ENCODE peak calls at places on chromosome 19, in six cellular contexts. F, U, I, R, H and A are unnamed samples.

GRCh38 chr19:12784394-12784870 is 6.9 kb upstream of the JUNB start:
- DNase-seq in F (no peak), U (no peak), I (no peak), R (no peak), H (no peak), A (no peak)

GRCh38 chr19:28456264-28456663 is 756.7 kb downstream of the UQCRFS1 start:
- DNase-seq in F (no peak), U (no peak), I (no peak), R (no peak), H (no peak), A (no peak)

GRCh38 chr19:13022859-13023636 is 27.8 kb downstream of the NFIX start:
- DNase-seq in F (no peak), U (no peak), I (no peak), R (no peak), H (peak), A (no peak)

GRCh38 chr19:19475845-19476828 is 39.2 kb downstream of the TSSK6 start:
- DNase-seq in F (no peak), U (no peak), I (no peak), R (no peak), H (peak), A (no peak)

GRCh38 chr19:39590265-39590664 is 12.1 kb upstream of the LGALS13 start:
- DNase-seq in F (peak), U (peak), I (no peak), R (no peak), H (no peak), A (no peak)

GRCh38 chr19:6065685-6066365 is 44.5 kb downstream of the RFX2 start:
- DNase-seq in F (no peak), U (peak), I (no peak), R (no peak), H (no peak), A (no peak)

GRCh38 chr19:3801412-3802096 is 15.4 kb upstream of the MATK start:
- DNase-seq in F (no peak), U (peak), I (peak), R (no peak), H (peak), A (no peak)

GRCh38 chr19:47437500-47437899 is 18.2 kb upstream of the MEIS3 start:
- DNase-seq in F (no peak), U (peak), I (no peak), R (no peak), H (no peak), A (no peak)

GRCh38 chr19:15563325-15563794 is 51.7 kb upstream of the CYP4F8 start:
- DNase-seq in F (no peak), U (no peak), I (no peak), R (no peak), H (peak), A (no peak)

GRCh38 chr19:45076851-45077730 is 813 bp upstream of the ZNF296 start:
- DNase-seq in F (no peak), U (no peak), I (no peak), R (no peak), H (no peak), A (no peak)

GRCh38 chr19:15358918-15359317 is 20.7 kb downstream of the AKAP8 start:
- DNase-seq in F (no peak), U (no peak), I (no peak), R (no peak), H (no peak), A (no peak)

GRCh38 chr19:6030214-6030507 is 52.2 kb upstream of the RANBP3 start:
- DNase-seq in F (no peak), U (no peak), I (no peak), R (no peak), H (no peak), A (no peak)

GRCh38 chr19:42038675-42039074 is 31.3 kb downstream of the GRIK5 start:
- DNase-seq in F (no peak), U (no peak), I (no peak), R (no peak), H (peak), A (no peak)

GRCh38 chr19:38905620-38906019 is 5.9 kb downstream of the NFKBIB start:
- DNase-seq in F (no peak), U (no peak), I (no peak), R (no peak), H (no peak), A (no peak)

GRCh38 chr19:46387713-46388130 is 25.6 kb downstream of the CCDC8 start:
- DNase-seq in F (no peak), U (no peak), I (no peak), R (no peak), H (no peak), A (no peak)

GRCh38 chr19:34023381-34023780 is 148.9 kb upstream of the LSM14A start:
- DNase-seq in F (no peak), U (no peak), I (no peak), R (no peak), H (no peak), A (no peak)

GRCh38 chr19:35715981-35716734 is 1.6 kb upstream of the KMT2B start:
- DNase-seq in F (peak), U (peak), I (no peak), R (no peak), H (peak), A (no peak)

GRCh38 chr19:44552324-44552723 is 22.8 kb upstream of the CEACAM20 start:
- DNase-seq in F (peak), U (peak), I (peak), R (no peak), H (peak), A (no peak)

GRCh38 chr19:6602729-6603114 is 11.8 kb upstream of the CD70 start:
- DNase-seq in F (no peak), U (no peak), I (no peak), R (no peak), H (no peak), A (no peak)

GRCh38 chr19:3908266-3909054 is 24.4 kb upstream of the NMRK2 start:
- DNase-seq in F (no peak), U (no peak), I (no peak), R (no peak), H (no peak), A (no peak)

GRCh38 chr19:48218964-48219363 is 36.7 kb downstream of the CARD8 start:
- DNase-seq in F (no peak), U (no peak), I (no peak), R (no peak), H (no peak), A (no peak)

GRCh38 chr19:48397636-48398328 is 4.3 kb downstream of the GRIN2D start:
- DNase-seq in F (no peak), U (no peak), I (no peak), R (no peak), H (no peak), A (no peak)

GRCh38 chr19:49851456-49852259 is 699 bp downstream of the PTOV1 start:
- DNase-seq in F (peak), U (peak), I (peak), R (no peak), H (no peak), A (no peak)

GRCh38 chr19:501646-502045 is 5.4 kb downstream of the MADCAM1 start:
- DNase-seq in F (no peak), U (no peak), I (no peak), R (no peak), H (no peak), A (no peak)

GRCh38 chr19:10533656-10534386 is 9.9 kb upstream of the ATG4D start:
- DNase-seq in F (no peak), U (no peak), I (no peak), R (no peak), H (no peak), A (no peak)

GRCh38 chr19:54574051-54574450 is 461 bp downstream of the LILRA2 start:
- DNase-seq in F (no peak), U (no peak), I (no peak), R (no peak), H (no peak), A (no peak)

GRCh38 chr19:18895828-18896341 is at the start of gene CERS1:
- DNase-seq in F (no peak), U (peak), I (peak), R (no peak), H (peak), A (no peak)

GRCh38 chr19:28960586-28960985 is 252.4 kb downstream of the UQCRFS1 start:
- DNase-seq in F (no peak), U (no peak), I (no peak), R (no peak), H (no peak), A (no peak)

GRCh38 chr19:20038358-20039202 is 725 bp downstream of the ZNF682 start:
- DNase-seq in F (no peak), U (no peak), I (no peak), R (no peak), H (no peak), A (no peak)

GRCh38 chr19:50823389-50824042 is at the start of gene KLK1:
- DNase-seq in F (no peak), U (no peak), I (no peak), R (no peak), H (no peak), A (no peak)

GRCh38 chr19:3565177-3565576 is 7.6 kb upstream of the HMG20B start:
- DNase-seq in F (no peak), U (no peak), I (no peak), R (no peak), H (no peak), A (no peak)

GRCh38 chr19:13020002-13020414 is 24.7 kb downstream of the NFIX start:
- DNase-seq in F (no peak), U (no peak), I (no peak), R (no peak), H (no peak), A (no peak)

GRCh38 chr19:28224441-28224840 is 988.5 kb downstream of the UQCRFS1 start:
- DNase-seq in F (no peak), U (no peak), I (no peak), R (no peak), H (no peak), A (no peak)